ENCODE peak calls at places on chromosomes 2 and 18, in eight cellular contexts. One of them, this sample, is unnamed.

GRCh38 chr2:12493031-12493513 is 223.7 kb upstream of the TRIB2 start:
- DNase-seq in SJCRH30: no peak
- DNase-seq in PC-3: peak; percentile 84
- DNase-seq in stimulated activated CD4-positive, alpha-beta T cell treated with anti-CD3 and anti-CD28 coated beads, Interleukin-15, amount 100 ng/mL, for 48 hours: peak; percentile 27
- DNase-seq in NCI-H774: no peak
- DNase-seq in right cardiac atrium: peak; percentile 62
- DNase-seq in NCI-H2171 treated with DMSO at 0.1 percent for 48 hours: no peak
- DNase-seq in ureter: no peak
- DNase-seq in this sample: no peak

GRCh38 chr2:71299507-71299906 is 32.1 kb upstream of the ZNF638 start:
- DNase-seq in SJCRH30: peak; percentile 67
- DNase-seq in PC-3: peak; percentile 71
- DNase-seq in stimulated activated CD4-positive, alpha-beta T cell treated with anti-CD3 and anti-CD28 coated beads, Interleukin-15, amount 100 ng/mL, for 48 hours: no peak
- DNase-seq in NCI-H774: no peak
- DNase-seq in right cardiac atrium: no peak
- DNase-seq in NCI-H2171 treated with DMSO at 0.1 percent for 48 hours: peak; percentile 33
- DNase-seq in ureter: no peak
- DNase-seq in this sample: no peak

GRCh38 chr2:98588880-98589425 is 19.4 kb downstream of the COA5 start:
- DNase-seq in SJCRH30: no peak
- DNase-seq in PC-3: no peak
- DNase-seq in stimulated activated CD4-positive, alpha-beta T cell treated with anti-CD3 and anti-CD28 coated beads, Interleukin-15, amount 100 ng/mL, for 48 hours: no peak
- DNase-seq in NCI-H774: no peak
- DNase-seq in right cardiac atrium: no peak
- DNase-seq in NCI-H2171 treated with DMSO at 0.1 percent for 48 hours: peak; percentile 85
- DNase-seq in ureter: no peak
- DNase-seq in this sample: no peak

GRCh38 chr18:26074256-26074655 is 16.2 kb downstream of the SS18 start:
- DNase-seq in SJCRH30: no peak
- DNase-seq in PC-3: no peak
- DNase-seq in stimulated activated CD4-positive, alpha-beta T cell treated with anti-CD3 and anti-CD28 coated beads, Interleukin-15, amount 100 ng/mL, for 48 hours: no peak
- DNase-seq in NCI-H774: no peak
- DNase-seq in right cardiac atrium: no peak
- DNase-seq in NCI-H2171 treated with DMSO at 0.1 percent for 48 hours: no peak
- DNase-seq in ureter: no peak
- DNase-seq in this sample: no peak

GRCh38 chr2:137123241-137123640 is 357.9 kb downstream of the THSD7B start:
- DNase-seq in SJCRH30: no peak
- DNase-seq in PC-3: peak; percentile 13
- DNase-seq in stimulated activated CD4-positive, alpha-beta T cell treated with anti-CD3 and anti-CD28 coated beads, Interleukin-15, amount 100 ng/mL, for 48 hours: no peak
- DNase-seq in NCI-H774: no peak
- DNase-seq in right cardiac atrium: no peak
- DNase-seq in NCI-H2171 treated with DMSO at 0.1 percent for 48 hours: no peak
- DNase-seq in ureter: no peak
- DNase-seq in this sample: no peak

GRCh38 chr18:46754661-46755292 is 2.1 kb downstream of the ST8SIA5 start:
- DNase-seq in SJCRH30: no peak
- DNase-seq in PC-3: no peak
- DNase-seq in stimulated activated CD4-positive, alpha-beta T cell treated with anti-CD3 and anti-CD28 coated beads, Interleukin-15, amount 100 ng/mL, for 48 hours: no peak
- DNase-seq in NCI-H774: no peak
- DNase-seq in right cardiac atrium: no peak
- DNase-seq in NCI-H2171 treated with DMSO at 0.1 percent for 48 hours: no peak
- DNase-seq in ureter: no peak
- DNase-seq in this sample: peak; percentile 86

GRCh38 chr2:211157856-211158463 is 601.6 kb downstream of the CPS1 start:
- DNase-seq in SJCRH30: peak; percentile 76
- DNase-seq in PC-3: peak; percentile 93
- DNase-seq in stimulated activated CD4-positive, alpha-beta T cell treated with anti-CD3 and anti-CD28 coated beads, Interleukin-15, amount 100 ng/mL, for 48 hours: peak; percentile 43
- DNase-seq in NCI-H774: no peak
- DNase-seq in right cardiac atrium: peak; percentile 77
- DNase-seq in NCI-H2171 treated with DMSO at 0.1 percent for 48 hours: peak; percentile 67
- DNase-seq in ureter: peak; percentile 68
- DNase-seq in this sample: peak; percentile 88

GRCh38 chr2:75006041-75006440 is 47.6 kb downstream of the POLE4 start:
- DNase-seq in SJCRH30: no peak
- DNase-seq in PC-3: no peak
- DNase-seq in stimulated activated CD4-positive, alpha-beta T cell treated with anti-CD3 and anti-CD28 coated beads, Interleukin-15, amount 100 ng/mL, for 48 hours: no peak
- DNase-seq in NCI-H774: no peak
- DNase-seq in right cardiac atrium: no peak
- DNase-seq in NCI-H2171 treated with DMSO at 0.1 percent for 48 hours: no peak
- DNase-seq in ureter: no peak
- DNase-seq in this sample: no peak

GRCh38 chr2:64021578-64021977 is 2.4 kb upstream of the VPS54 start:
- DNase-seq in SJCRH30: no peak
- DNase-seq in PC-3: no peak
- DNase-seq in stimulated activated CD4-positive, alpha-beta T cell treated with anti-CD3 and anti-CD28 coated beads, Interleukin-15, amount 100 ng/mL, for 48 hours: no peak
- DNase-seq in NCI-H774: no peak
- DNase-seq in right cardiac atrium: no peak
- DNase-seq in NCI-H2171 treated with DMSO at 0.1 percent for 48 hours: no peak
- DNase-seq in ureter: no peak
- DNase-seq in this sample: no peak

GRCh38 chr2:119586085-119586484 is 41.8 kb downstream of the CFAP221 start:
- DNase-seq in SJCRH30: no peak
- DNase-seq in PC-3: no peak
- DNase-seq in stimulated activated CD4-positive, alpha-beta T cell treated with anti-CD3 and anti-CD28 coated beads, Interleukin-15, amount 100 ng/mL, for 48 hours: no peak
- DNase-seq in NCI-H774: no peak
- DNase-seq in right cardiac atrium: no peak
- DNase-seq in NCI-H2171 treated with DMSO at 0.1 percent for 48 hours: no peak
- DNase-seq in ureter: no peak
- DNase-seq in this sample: no peak

GRCh38 chr18:34783485-34783884 is 73.4 kb downstream of the DTNA start:
- DNase-seq in SJCRH30: no peak
- DNase-seq in PC-3: no peak
- DNase-seq in stimulated activated CD4-positive, alpha-beta T cell treated with anti-CD3 and anti-CD28 coated beads, Interleukin-15, amount 100 ng/mL, for 48 hours: no peak
- DNase-seq in NCI-H774: no peak
- DNase-seq in right cardiac atrium: no peak
- DNase-seq in NCI-H2171 treated with DMSO at 0.1 percent for 48 hours: no peak
- DNase-seq in ureter: no peak
- DNase-seq in this sample: no peak

GRCh38 chr2:85066874-85067351 is 66.3 kb upstream of the TCF7L1 start:
- DNase-seq in SJCRH30: peak; percentile 95
- DNase-seq in PC-3: peak; percentile 83
- DNase-seq in stimulated activated CD4-positive, alpha-beta T cell treated with anti-CD3 and anti-CD28 coated beads, Interleukin-15, amount 100 ng/mL, for 48 hours: peak; percentile 17
- DNase-seq in NCI-H774: peak; percentile 52
- DNase-seq in right cardiac atrium: peak; percentile 87
- DNase-seq in NCI-H2171 treated with DMSO at 0.1 percent for 48 hours: no peak
- DNase-seq in ureter: peak; percentile 70
- DNase-seq in this sample: peak; percentile 54

GRCh38 chr18:70382032-70382431 is 93.2 kb downstream of the SOCS6 start:
- DNase-seq in SJCRH30: no peak
- DNase-seq in PC-3: no peak
- DNase-seq in stimulated activated CD4-positive, alpha-beta T cell treated with anti-CD3 and anti-CD28 coated beads, Interleukin-15, amount 100 ng/mL, for 48 hours: no peak
- DNase-seq in NCI-H774: no peak
- DNase-seq in right cardiac atrium: no peak
- DNase-seq in NCI-H2171 treated with DMSO at 0.1 percent for 48 hours: no peak
- DNase-seq in ureter: no peak
- DNase-seq in this sample: peak; percentile 22

GRCh38 chr18:21295101-21295500 is 53.1 kb downstream of the GREB1L start:
- DNase-seq in SJCRH30: no peak
- DNase-seq in PC-3: no peak
- DNase-seq in stimulated activated CD4-positive, alpha-beta T cell treated with anti-CD3 and anti-CD28 coated beads, Interleukin-15, amount 100 ng/mL, for 48 hours: no peak
- DNase-seq in NCI-H774: no peak
- DNase-seq in right cardiac atrium: no peak
- DNase-seq in NCI-H2171 treated with DMSO at 0.1 percent for 48 hours: no peak
- DNase-seq in ureter: no peak
- DNase-seq in this sample: no peak

GRCh38 chr2:240598311-240598911 is 11.9 kb downstream of the CAPN10 start:
- DNase-seq in SJCRH30: no peak
- DNase-seq in PC-3: no peak
- DNase-seq in stimulated activated CD4-positive, alpha-beta T cell treated with anti-CD3 and anti-CD28 coated beads, Interleukin-15, amount 100 ng/mL, for 48 hours: no peak
- DNase-seq in NCI-H774: no peak
- DNase-seq in right cardiac atrium: peak; percentile 60
- DNase-seq in NCI-H2171 treated with DMSO at 0.1 percent for 48 hours: no peak
- DNase-seq in ureter: no peak
- DNase-seq in this sample: no peak

GRCh38 chr18:42712065-42712464 is 403.4 kb downstream of the RIT2 start:
- DNase-seq in SJCRH30: no peak
- DNase-seq in PC-3: no peak
- DNase-seq in stimulated activated CD4-positive, alpha-beta T cell treated with anti-CD3 and anti-CD28 coated beads, Interleukin-15, amount 100 ng/mL, for 48 hours: no peak
- DNase-seq in NCI-H774: no peak
- DNase-seq in right cardiac atrium: no peak
- DNase-seq in NCI-H2171 treated with DMSO at 0.1 percent for 48 hours: no peak
- DNase-seq in ureter: no peak
- DNase-seq in this sample: no peak

GRCh38 chr2:60075048-60075447 is 478.4 kb downstream of the BCL11A start:
- DNase-seq in SJCRH30: no peak
- DNase-seq in PC-3: no peak
- DNase-seq in stimulated activated CD4-positive, alpha-beta T cell treated with anti-CD3 and anti-CD28 coated beads, Interleukin-15, amount 100 ng/mL, for 48 hours: no peak
- DNase-seq in NCI-H774: no peak
- DNase-seq in right cardiac atrium: no peak
- DNase-seq in NCI-H2171 treated with DMSO at 0.1 percent for 48 hours: no peak
- DNase-seq in ureter: no peak
- DNase-seq in this sample: no peak

This sample was measured in dorsolateral prefrontal cortex.